ENCODE peak calls at places on chromosomes 1 and 21, in six cellular contexts. One of them, this sample, is unnamed.

GRCh38 chr1:30732277-30732996 is 9.1 kb upstream of the MATN1 start:
- DNase-seq in retinal pigment epithelial cell: no peak
- DNase-seq in Peyer's patch: no peak
- DNase-seq in breast epithelium: no peak
- DNase-seq in dorsolateral prefrontal cortex: no peak
- DNase-seq in GM12864: no peak
- DNase-seq in this sample: no peak

GRCh38 chr1:22780696-22781095 is 70.1 kb downstream of the EPHB2 start:
- DNase-seq in retinal pigment epithelial cell: no peak
- DNase-seq in Peyer's patch: no peak
- DNase-seq in breast epithelium: no peak
- DNase-seq in dorsolateral prefrontal cortex: no peak
- DNase-seq in GM12864: no peak
- DNase-seq in this sample: no peak

GRCh38 chr1:91765880-91766443 is 120.0 kb downstream of the TGFBR3 start:
- DNase-seq in retinal pigment epithelial cell: no peak
- DNase-seq in Peyer's patch: no peak
- DNase-seq in breast epithelium: no peak
- DNase-seq in dorsolateral prefrontal cortex: no peak
- DNase-seq in GM12864: no peak
- DNase-seq in this sample: no peak

GRCh38 chr1:197911172-197911856 is 5.9 kb upstream of the LHX9 start:
- DNase-seq in retinal pigment epithelial cell: no peak
- DNase-seq in Peyer's patch: no peak
- DNase-seq in breast epithelium: no peak
- DNase-seq in dorsolateral prefrontal cortex: no peak
- DNase-seq in GM12864: no peak
- DNase-seq in this sample: no peak

GRCh38 chr1:25758466-25759070 is 41.4 kb upstream of the SELENON start:
- DNase-seq in retinal pigment epithelial cell: no peak
- DNase-seq in Peyer's patch: no peak
- DNase-seq in breast epithelium: no peak
- DNase-seq in dorsolateral prefrontal cortex: no peak
- DNase-seq in GM12864: no peak
- DNase-seq in this sample: no peak

GRCh38 chr1:22128392-22128791 is 14.5 kb downstream of the WNT4 start:
- DNase-seq in retinal pigment epithelial cell: no peak
- DNase-seq in Peyer's patch: no peak
- DNase-seq in breast epithelium: no peak
- DNase-seq in dorsolateral prefrontal cortex: no peak
- DNase-seq in GM12864: no peak
- DNase-seq in this sample: no peak

GRCh38 chr1:42002220-42002619 is 83.5 kb upstream of the HIVEP3 start:
- DNase-seq in retinal pigment epithelial cell: no peak
- DNase-seq in Peyer's patch: no peak
- DNase-seq in breast epithelium: no peak
- DNase-seq in dorsolateral prefrontal cortex: no peak
- DNase-seq in GM12864: no peak
- DNase-seq in this sample: no peak

GRCh38 chr21:41626038-41626437 is 118.1 kb upstream of the TMPRSS2 start:
- DNase-seq in retinal pigment epithelial cell: no peak
- DNase-seq in Peyer's patch: no peak
- DNase-seq in breast epithelium: no peak
- DNase-seq in dorsolateral prefrontal cortex: no peak
- DNase-seq in GM12864: no peak
- DNase-seq in this sample: no peak

GRCh38 chr1:151834239-151834638 is 2.6 kb upstream of the RORC start:
- DNase-seq in retinal pigment epithelial cell: no peak
- DNase-seq in Peyer's patch: no peak
- DNase-seq in breast epithelium: no peak
- DNase-seq in dorsolateral prefrontal cortex: no peak
- DNase-seq in GM12864: no peak
- DNase-seq in this sample: no peak

GRCh38 chr1:42658880-42659337 is 686 bp downstream of the PPIH start:
- DNase-seq in retinal pigment epithelial cell: no peak
- DNase-seq in Peyer's patch: no peak
- DNase-seq in breast epithelium: no peak
- DNase-seq in dorsolateral prefrontal cortex: no peak
- DNase-seq in GM12864: no peak
- DNase-seq in this sample: peak

GRCh38 chr1:183411091-183411490 is 7.1 kb downstream of the NMNAT2 start:
- DNase-seq in retinal pigment epithelial cell: no peak
- DNase-seq in Peyer's patch: no peak
- DNase-seq in breast epithelium: no peak
- DNase-seq in dorsolateral prefrontal cortex: no peak
- DNase-seq in GM12864: no peak
- DNase-seq in this sample: no peak

GRCh38 chr21:41582298-41582840 is 74.4 kb upstream of the TMPRSS2 start:
- DNase-seq in retinal pigment epithelial cell: no peak
- DNase-seq in Peyer's patch: no peak
- DNase-seq in breast epithelium: no peak
- DNase-seq in dorsolateral prefrontal cortex: no peak
- DNase-seq in GM12864: no peak
- DNase-seq in this sample: no peak

GRCh38 chr21:32584472-32584871 is 851 bp downstream of the TCP10L start:
- DNase-seq in retinal pigment epithelial cell: no peak
- DNase-seq in Peyer's patch: no peak
- DNase-seq in breast epithelium: no peak
- DNase-seq in dorsolateral prefrontal cortex: no peak
- DNase-seq in GM12864: no peak
- DNase-seq in this sample: no peak

GRCh38 chr1:242129103-242129502 is 130.2 kb upstream of the MAP1LC3C start:
- DNase-seq in retinal pigment epithelial cell: no peak
- DNase-seq in Peyer's patch: no peak
- DNase-seq in breast epithelium: no peak
- DNase-seq in dorsolateral prefrontal cortex: no peak
- DNase-seq in GM12864: no peak
- DNase-seq in this sample: no peak

GRCh38 chr1:93447481-93448291 is at the start of gene FNBP1L:
- DNase-seq in retinal pigment epithelial cell: no peak
- DNase-seq in Peyer's patch: peak
- DNase-seq in breast epithelium: peak
- DNase-seq in dorsolateral prefrontal cortex: peak
- DNase-seq in GM12864: no peak
- DNase-seq in this sample: no peak

GRCh38 chr1:26608895-26609294 is 79.3 kb downstream of the RPS6KA1 start:
- DNase-seq in retinal pigment epithelial cell: no peak
- DNase-seq in Peyer's patch: no peak
- DNase-seq in breast epithelium: no peak
- DNase-seq in dorsolateral prefrontal cortex: no peak
- DNase-seq in GM12864: no peak
- DNase-seq in this sample: no peak

GRCh38 chr1:112453876-112454275 is 54.9 kb upstream of the WNT2B start:
- DNase-seq in retinal pigment epithelial cell: no peak
- DNase-seq in Peyer's patch: no peak
- DNase-seq in breast epithelium: no peak
- DNase-seq in dorsolateral prefrontal cortex: no peak
- DNase-seq in GM12864: no peak
- DNase-seq in this sample: no peak

GRCh38 chr1:151478140-151478812 is 19.0 kb upstream of the POGZ start:
- DNase-seq in retinal pigment epithelial cell: no peak
- DNase-seq in Peyer's patch: no peak
- DNase-seq in breast epithelium: no peak
- DNase-seq in dorsolateral prefrontal cortex: no peak
- DNase-seq in GM12864: no peak
- DNase-seq in this sample: no peak

GRCh38 chr1:18965206-18966173 is 9.0 kb upstream of the IFFO2 start:
- DNase-seq in retinal pigment epithelial cell: no peak
- DNase-seq in Peyer's patch: no peak
- DNase-seq in breast epithelium: no peak
- DNase-seq in dorsolateral prefrontal cortex: no peak
- DNase-seq in GM12864: no peak
- DNase-seq in this sample: peak

GRCh38 chr1:12344611-12345299 is 114.9 kb downstream of the VPS13D start:
- DNase-seq in retinal pigment epithelial cell: no peak
- DNase-seq in Peyer's patch: peak
- DNase-seq in breast epithelium: no peak
- DNase-seq in dorsolateral prefrontal cortex: peak
- DNase-seq in GM12864: no peak
- DNase-seq in this sample: no peak

GRCh38 chr1:173122958-173123852 is 72.5 kb upstream of the TNFSF18 start:
- DNase-seq in retinal pigment epithelial cell: peak
- DNase-seq in Peyer's patch: peak
- DNase-seq in breast epithelium: peak
- DNase-seq in dorsolateral prefrontal cortex: no peak
- DNase-seq in GM12864: no peak
- DNase-seq in this sample: peak

GRCh38 chr1:16241116-16241763 is 4.3 kb upstream of the CPLANE2 start:
- DNase-seq in retinal pigment epithelial cell: no peak
- DNase-seq in Peyer's patch: no peak
- DNase-seq in breast epithelium: no peak
- DNase-seq in dorsolateral prefrontal cortex: peak
- DNase-seq in GM12864: no peak
- DNase-seq in this sample: no peak

GRCh38 chr1:56908619-56909340 is 54.2 kb downstream of the C8A start:
- DNase-seq in retinal pigment epithelial cell: no peak
- DNase-seq in Peyer's patch: no peak
- DNase-seq in breast epithelium: no peak
- DNase-seq in dorsolateral prefrontal cortex: no peak
- DNase-seq in GM12864: no peak
- DNase-seq in this sample: no peak

GRCh38 chr1:3423245-3423829 is 31.1 kb upstream of the ARHGEF16 start:
- DNase-seq in retinal pigment epithelial cell: no peak
- DNase-seq in Peyer's patch: no peak
- DNase-seq in breast epithelium: no peak
- DNase-seq in dorsolateral prefrontal cortex: peak
- DNase-seq in GM12864: no peak
- DNase-seq in this sample: no peak

GRCh38 chr1:98963359-98963758 is 41.3 kb downstream of the PLPPR5 start:
- DNase-seq in retinal pigment epithelial cell: no peak
- DNase-seq in Peyer's patch: no peak
- DNase-seq in breast epithelium: no peak
- DNase-seq in dorsolateral prefrontal cortex: no peak
- DNase-seq in GM12864: no peak
- DNase-seq in this sample: peak

GRCh38 chr1:163912491-163912890 is 590.7 kb downstream of the NUF2 start:
- DNase-seq in retinal pigment epithelial cell: no peak
- DNase-seq in Peyer's patch: no peak
- DNase-seq in breast epithelium: no peak
- DNase-seq in dorsolateral prefrontal cortex: no peak
- DNase-seq in GM12864: no peak
- DNase-seq in this sample: peak

GRCh38 chr1:243271990-243272389 is 16.1 kb downstream of the SDCCAG8 start:
- DNase-seq in retinal pigment epithelial cell: no peak
- DNase-seq in Peyer's patch: no peak
- DNase-seq in breast epithelium: no peak
- DNase-seq in dorsolateral prefrontal cortex: no peak
- DNase-seq in GM12864: no peak
- DNase-seq in this sample: no peak

GRCh38 chr1:205043866-205044265 is 854 bp downstream of the CNTN2 start:
- DNase-seq in retinal pigment epithelial cell: no peak
- DNase-seq in Peyer's patch: no peak
- DNase-seq in breast epithelium: no peak
- DNase-seq in dorsolateral prefrontal cortex: no peak
- DNase-seq in GM12864: no peak
- DNase-seq in this sample: no peak

DNA sequence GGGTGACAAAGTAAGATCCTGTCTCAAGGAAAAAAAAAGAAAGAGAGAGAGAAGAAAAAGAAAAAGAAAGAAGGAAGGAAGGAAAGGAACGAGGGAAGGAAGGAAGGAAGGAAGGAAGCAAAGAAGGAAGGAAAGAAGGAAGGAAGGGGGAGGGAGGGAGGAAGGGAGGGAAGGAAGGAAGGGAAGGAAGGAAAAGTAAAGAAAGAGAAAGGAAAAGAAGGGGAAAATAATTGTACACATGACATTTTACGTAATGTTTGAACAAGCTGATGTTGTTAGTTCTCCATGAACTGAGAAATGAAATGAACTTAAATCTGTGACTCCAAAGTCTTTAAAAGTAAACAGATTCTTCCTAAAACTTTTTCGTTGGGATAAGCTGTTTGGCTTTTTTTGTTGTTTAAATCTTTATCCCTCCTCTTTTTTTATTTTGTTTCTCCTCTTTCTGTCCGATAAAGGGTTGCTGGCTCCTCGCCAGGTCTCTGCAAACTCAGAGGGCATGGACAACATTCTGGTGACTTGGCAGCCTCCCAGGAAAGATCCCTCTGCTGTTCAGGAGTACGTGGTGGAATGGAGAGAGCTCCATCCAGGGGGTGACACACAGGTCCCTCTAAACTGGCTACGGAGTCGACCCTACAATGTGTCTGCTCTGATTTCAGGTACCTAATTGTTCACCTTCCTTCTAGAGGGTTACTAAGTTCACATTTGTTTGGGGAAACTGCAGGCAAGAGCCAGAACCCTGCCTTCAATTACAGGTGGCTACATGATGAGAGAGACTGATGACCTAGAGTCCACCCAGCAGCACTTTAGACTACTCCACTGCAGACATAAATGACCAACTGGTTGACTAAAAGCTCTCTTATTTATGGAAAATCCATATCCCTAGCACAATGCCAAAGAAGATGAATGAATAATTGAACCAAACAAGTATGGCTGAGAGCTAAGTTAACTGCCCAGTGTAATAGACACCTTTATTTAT is 60.0 kb downstream of the IL12RB2 start:
- DNase-seq in retinal pigment epithelial cell: no peak
- DNase-seq in Peyer's patch: peak
- DNase-seq in breast epithelium: no peak
- DNase-seq in dorsolateral prefrontal cortex: no peak
- DNase-seq in GM12864: no peak
- DNase-seq in this sample: no peak
- TF ChIP-seq CTCF in retinal pigment epithelial cell: peak
- TF ChIP-seq CTCF in Peyer's patch: no peak
- TF ChIP-seq CTCF in breast epithelium: no peak
- TF ChIP-seq CTCF in dorsolateral prefrontal cortex: no peak
- TF ChIP-seq CTCF in GM12864: no peak
- TF ChIP-seq CTCF in this sample: no peak

DNA sequence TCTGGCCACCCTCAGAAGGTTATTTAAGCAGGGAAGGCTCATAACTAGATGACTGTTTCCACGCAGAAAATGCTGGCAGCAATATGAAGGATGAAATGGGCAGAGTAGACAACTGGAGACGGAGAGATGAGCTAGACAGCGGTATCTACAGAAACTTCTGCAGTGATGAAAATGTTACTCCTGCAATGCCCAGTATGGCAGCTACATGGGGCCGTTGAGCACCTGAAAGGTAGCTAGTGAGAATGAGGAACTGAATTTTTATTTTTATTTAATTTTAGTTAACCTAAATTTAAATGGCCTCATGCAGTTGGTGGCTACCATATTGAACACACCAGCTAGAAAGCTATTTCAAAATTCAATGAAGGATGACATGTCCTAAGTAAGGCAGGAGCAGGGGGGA is 27.3 kb downstream of the SIPA1L2 start:
- DNase-seq in retinal pigment epithelial cell: no peak
- DNase-seq in Peyer's patch: no peak
- DNase-seq in breast epithelium: no peak
- DNase-seq in dorsolateral prefrontal cortex: no peak
- DNase-seq in GM12864: no peak
- DNase-seq in this sample: no peak
- TF ChIP-seq CTCF in retinal pigment epithelial cell: peak
- TF ChIP-seq CTCF in Peyer's patch: no peak
- TF ChIP-seq CTCF in breast epithelium: no peak
- TF ChIP-seq CTCF in dorsolateral prefrontal cortex: no peak
- TF ChIP-seq CTCF in GM12864: peak
- TF ChIP-seq CTCF in this sample: no peak

GRCh38 chr1:27634166-27634981 is 611 bp downstream of the FGR start:
- DNase-seq in retinal pigment epithelial cell: no peak
- DNase-seq in Peyer's patch: peak
- DNase-seq in breast epithelium: no peak
- DNase-seq in dorsolateral prefrontal cortex: no peak
- DNase-seq in GM12864: no peak
- DNase-seq in this sample: no peak
- TF ChIP-seq CTCF in retinal pigment epithelial cell: no peak
- TF ChIP-seq CTCF in Peyer's patch: no peak
- TF ChIP-seq CTCF in breast epithelium: no peak
- TF ChIP-seq CTCF in dorsolateral prefrontal cortex: no peak
- TF ChIP-seq CTCF in GM12864: no peak
- TF ChIP-seq CTCF in this sample: no peak

GRCh38 chr1:170661646-170662411 is 2.1 kb upstream of the PRRX1 start:
- DNase-seq in retinal pigment epithelial cell: no peak
- DNase-seq in Peyer's patch: no peak
- DNase-seq in breast epithelium: no peak
- DNase-seq in dorsolateral prefrontal cortex: no peak
- DNase-seq in GM12864: no peak
- DNase-seq in this sample: peak
- TF ChIP-seq CTCF in retinal pigment epithelial cell: no peak
- TF ChIP-seq CTCF in Peyer's patch: no peak
- TF ChIP-seq CTCF in breast epithelium: no peak
- TF ChIP-seq CTCF in dorsolateral prefrontal cortex: peak
- TF ChIP-seq CTCF in GM12864: no peak
- TF ChIP-seq CTCF in this sample: peak